ENCODE peak calls at places on chromosomes 7 and 10, in six cellular contexts. O, K, D, H, V and N are unnamed samples.

GRCh38 chr10:112963835-112964234 is 13.8 kb downstream of the TCF7L2 start:
- DNase-seq in O (no peak), K (no peak), D (no peak), H (no peak), V (no peak), N (no peak)

GRCh38 chr10:75987610-75988009 is 556.2 kb downstream of the LRMDA start:
- DNase-seq in O (peak; percentile 27), K (no peak), D (no peak), H (no peak), V (no peak), N (no peak)

GRCh38 chr7:95636140-95636539 is 39.8 kb upstream of the PDK4 start:
- DNase-seq in O (no peak), K (no peak), D (no peak), H (no peak), V (no peak), N (no peak)

GRCh38 chr10:115657161-115657850 is 564.1 kb downstream of the ATRNL1 start:
- DNase-seq in O (no peak), K (no peak), D (no peak), H (no peak), V (no peak), N (no peak)

GRCh38 chr10:34705563-34705962 is 109.5 kb downstream of the PARD3 start:
- DNase-seq in O (no peak), K (no peak), D (no peak), H (no peak), V (no peak), N (no peak)

GRCh38 chr7:81447351-81447952 is 322.4 kb downstream of the HGF start:
- DNase-seq in O (peak; percentile 37), K (no peak), D (no peak), H (peak; percentile 73), V (no peak), N (peak; percentile 6)

GRCh38 chr7:1667566-1668485 is 2.3 kb upstream of the ELFN1 start:
- DNase-seq in O (no peak), K (no peak), D (peak; percentile 28), H (no peak), V (no peak), N (no peak)

GRCh38 chr10:51685768-51686167 is 13.6 kb downstream of the CSTF2T start:
- DNase-seq in O (no peak), K (no peak), D (no peak), H (no peak), V (no peak), N (no peak)

GRCh38 chr10:110413049-110413783 is 84.5 kb upstream of the DUSP5 start:
- DNase-seq in O (no peak), K (no peak), D (no peak), H (no peak), V (no peak), N (no peak)